ENCODE peak calls at places on chromosomes 5 and 9, in eight cellular contexts. Y is HuH-7; T is Panc1; X is Right ventricle myocardium superior; R is LHCN-M2; V is right lobe of liver; P is stimulated activated CD8-positive, alpha-beta memory T cell treated with anti-CD3 and anti-CD28 coated beads, Interleukin-7, amount 100 ng/mL, for 24 hours; H is amniotic stem cell. G is an unnamed sample.

GRCh38 chr5:59300930-59301329 is 592.6 kb downstream of the PDE4D start:
- DNase-seq in Y (no peak), T (no peak), X (no peak), R (peak; percentile 60), V (no peak), P (no peak), H (no peak), G (no peak)

GRCh38 chr5:123951204-123951977 is 439.4 kb downstream of the CSNK1G3 start:
- DNase-seq in Y (no peak), T (peak; percentile 84), X (no peak), R (peak; percentile 98), V (no peak), P (no peak), H (peak; percentile 83), G (no peak)

GRCh38 chr5:4258170-4258569 is 662.5 kb downstream of the IRX1 start:
- DNase-seq in Y (no peak), T (no peak), X (no peak), R (no peak), V (no peak), P (no peak), H (no peak), G (no peak)

GRCh38 chr5:38716516-38716915 is 129.3 kb upstream of the OSMR start:
- DNase-seq in Y (no peak), T (no peak), X (no peak), R (peak; percentile 45), V (no peak), P (no peak), H (no peak), G (no peak)

GRCh38 chr9:110990481-110990880 is 47.8 kb downstream of the LPAR1 start:
- DNase-seq in Y (no peak), T (no peak), X (no peak), R (no peak), V (no peak), P (no peak), H (no peak), G (no peak)

GRCh38 chr5:56522972-56523371 is 289.8 kb upstream of the ANKRD55 start:
- DNase-seq in Y (no peak), T (no peak), X (no peak), R (no peak), V (peak; percentile 43), P (no peak), H (no peak), G (no peak)

GRCh38 chr5:78543292-78543691 is 105.3 kb downstream of the LHFPL2 start:
- DNase-seq in Y (no peak), T (no peak), X (no peak), R (no peak), V (no peak), P (no peak), H (no peak), G (no peak)

GRCh38 chr9:92611621-92612275 is 58.2 kb downstream of the IPPK start:
- DNase-seq in Y (no peak), T (no peak), X (no peak), R (no peak), V (no peak), P (no peak), H (no peak), G (no peak)

GRCh38 chr5:132180134-132180745 is 47.4 kb downstream of the P4HA2 start:
- DNase-seq in Y (peak; percentile 56), T (peak; percentile 35), X (no peak), R (peak; percentile 70), V (no peak), P (no peak), H (peak; percentile 57), G (peak; percentile 19)

GRCh38 chr5:92518318-92518913 is 1062.6 kb downstream of the NR2F1-AS1 start:
- DNase-seq in Y (peak; percentile 30), T (no peak), X (no peak), R (peak; percentile 68), V (no peak), P (no peak), H (no peak), G (peak; percentile 21)

GRCh38 chr9:27487128-27487527 is 37.0 kb upstream of the IFNK start:
- DNase-seq in Y (peak; percentile 28), T (no peak), X (no peak), R (no peak), V (no peak), P (no peak), H (no peak), G (no peak)

GRCh38 chr9:137236238-137236935 is 4.7 kb upstream of the TUBB4B start:
- DNase-seq in Y (peak; percentile 99), T (no peak), X (peak; percentile 92), R (peak; percentile 63), V (peak; percentile 88), P (peak; percentile 80), H (peak; percentile 56), G (peak; percentile 96)

GRCh38 chr5:159851053-159851452 is 65.2 kb upstream of the ADRA1B start:
- DNase-seq in Y (no peak), T (peak; percentile 55), X (no peak), R (peak; percentile 41), V (no peak), P (no peak), H (no peak), G (no peak)

GRCh38 chr5:120504057-120504456 is 40.0 kb downstream of the PRR16 start:
- DNase-seq in Y (no peak), T (no peak), X (no peak), R (no peak), V (no peak), P (no peak), H (no peak), G (no peak)

GRCh38 chr5:92552206-92553160 is 1028.5 kb downstream of the NR2F1-AS1 start:
- DNase-seq in Y (no peak), T (peak; percentile 94), X (no peak), R (peak; percentile 98), V (no peak), P (no peak), H (peak; percentile 84), G (no peak)

GRCh38 chr9:134741846-134742245 is 100.2 kb downstream of the COL5A1 start:
- DNase-seq in Y (no peak), T (no peak), X (no peak), R (no peak), V (no peak), P (no peak), H (no peak), G (no peak)